ENCODE peak calls at places on chromosome 22, in nine cellular contexts. L is fibroblast of lung, N is lower lobe of right lung, W is fibroblast of mammary gland, E is AG10803, B is K562, C is tibial nerve, V is thoracic aorta, O is sigmoid colon. U is an unnamed sample.

GRCh38 chr22:22687638-22688500 is 43.5 kb downstream of the GGTLC2 start:
- DNase-seq in L (peak; percentile 72), N (no peak), W (peak; percentile 71), E (peak; percentile 57), B (peak; percentile 92), C (peak; percentile 75), V (no peak), O (no peak), U (peak; percentile 53)

GRCh38 chr22:33496112-33496511 is 424.2 kb downstream of the LARGE1 start:
- DNase-seq in L (no peak), N (no peak), W (no peak), E (no peak), B (no peak), C (no peak), V (no peak), O (no peak), U (no peak)

GRCh38 chr22:26529345-26529744 is 17.1 kb upstream of the TFIP11 start:
- DNase-seq in L (peak; percentile 71), N (no peak), W (peak; percentile 62), E (peak; percentile 43), B (no peak), C (no peak), V (no peak), O (no peak), U (peak; percentile 79)

GRCh38 chr22:22752556-22753477 is 108.4 kb downstream of the GGTLC2 start:
- DNase-seq in L (peak; percentile 88), N (no peak), W (peak; percentile 95), E (peak; percentile 76), B (peak; percentile 65), C (peak; percentile 51), V (no peak), O (no peak), U (peak; percentile 52)

GRCh38 chr22:30183861-30184278 is 62.7 kb downstream of the LIF start:
- DNase-seq in L (peak; percentile 11), N (no peak), W (no peak), E (peak; percentile 53), B (peak; percentile 29), C (no peak), V (no peak), O (no peak), U (no peak)

GRCh38 chr22:48065852-48066251 is 1303.4 kb downstream of the TBC1D22A start:
- DNase-seq in L (no peak), N (no peak), W (no peak), E (no peak), B (no peak), C (no peak), V (no peak), O (peak; percentile 48), U (no peak)

GRCh38 chr22:17744430-17744829 is 29.8 kb downstream of the BID start:
- DNase-seq in L (no peak), N (no peak), W (no peak), E (no peak), B (no peak), C (no peak), V (no peak), O (no peak), U (no peak)

GRCh38 chr22:41862160-41862529 is 29.2 kb downstream of the SREBF2 start:
- DNase-seq in L (peak; percentile 37), N (no peak), W (peak; percentile 30), E (no peak), B (no peak), C (no peak), V (no peak), O (no peak), U (no peak)

GRCh38 chr22:47813661-47814060 is 1051.2 kb downstream of the TBC1D22A start:
- DNase-seq in L (no peak), N (no peak), W (no peak), E (no peak), B (no peak), C (no peak), V (no peak), O (no peak), U (no peak)

GRCh38 chr22:29427176-29427760 is 11.1 kb upstream of the RFPL1 start:
- DNase-seq in L (no peak), N (no peak), W (peak; percentile 5), E (no peak), B (no peak), C (no peak), V (no peak), O (no peak), U (no peak)

GRCh38 chr22:42544686-42545085 is 9.1 kb upstream of the SERHL2 start:
- DNase-seq in L (no peak), N (no peak), W (peak; percentile 30), E (no peak), B (no peak), C (no peak), V (no peak), O (no peak), U (no peak)

GRCh38 chr22:31497148-31497938 is 1.0 kb downstream of the SFI1 start:
- DNase-seq in L (no peak), N (no peak), W (no peak), E (no peak), B (no peak), C (no peak), V (no peak), O (no peak), U (no peak)

GRCh38 chr22:22565991-22566390 is 6.9 kb upstream of the PRAME start:
- DNase-seq in L (peak; percentile 76), N (no peak), W (peak; percentile 81), E (no peak), B (no peak), C (no peak), V (no peak), O (no peak), U (peak; percentile 44)

GRCh38 chr22:45503816-45504702 is 1.4 kb downstream of the FBLN1 start:
- DNase-seq in L (peak; percentile 63), N (peak; percentile 38), W (peak; percentile 69), E (peak; percentile 57), B (no peak), C (no peak), V (no peak), O (no peak), U (no peak)

GRCh38 chr22:22369962-22370265 is 125.3 kb downstream of the VPREB1 start:
- DNase-seq in L (no peak), N (no peak), W (no peak), E (no peak), B (no peak), C (peak; percentile 41), V (no peak), O (no peak), U (no peak)

GRCh38 chr22:31983911-31984661 is 39.8 kb downstream of the YWHAH start:
- DNase-seq in L (no peak), N (no peak), W (no peak), E (no peak), B (no peak), C (no peak), V (no peak), O (peak; percentile 36), U (peak; percentile 10)

GRCh38 chr22:23754220-23754919 is at the start of gene VPREB3:
- DNase-seq in L (no peak), N (no peak), W (no peak), E (no peak), B (no peak), C (no peak), V (no peak), O (no peak), U (no peak)

GRCh38 chr22:23752750-23753149 is 1.5 kb downstream of the VPREB3 start:
- DNase-seq in L (no peak), N (no peak), W (no peak), E (no peak), B (no peak), C (no peak), V (no peak), O (no peak), U (no peak)

GRCh38 chr22:23752090-23752691 is 1.3 kb upstream of the ZNF70 start:
- DNase-seq in L (no peak), N (no peak), W (no peak), E (no peak), B (no peak), C (no peak), V (no peak), O (no peak), U (no peak)

GRCh38 chr22:23754980-23755636 is 883 bp upstream of the VPREB3 start:
- DNase-seq in L (no peak), N (no peak), W (no peak), E (no peak), B (no peak), C (no peak), V (no peak), O (no peak), U (no peak)

DNA sequence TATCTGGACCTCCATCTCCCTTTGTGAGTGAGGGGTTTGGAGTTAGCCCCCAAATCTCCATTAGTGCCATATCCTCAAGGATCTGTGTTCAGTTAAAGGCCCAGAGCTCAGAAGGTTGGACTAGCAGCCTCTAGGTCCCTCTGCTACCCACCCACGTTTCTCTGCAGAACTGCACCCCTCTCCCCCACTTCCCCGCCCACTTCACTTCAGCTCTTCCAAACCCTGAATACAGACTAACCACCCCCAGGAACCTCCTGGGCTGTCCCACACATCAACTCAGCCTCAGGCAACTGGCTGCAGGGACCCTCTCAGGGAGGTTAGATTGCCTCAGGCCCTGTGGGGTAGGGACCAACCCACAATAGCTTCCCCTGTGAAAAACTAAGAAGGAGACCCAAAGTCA is 854 bp downstream of the VPREB3 start:
- DNase-seq in L (no peak), N (no peak), W (no peak), E (no peak), B (no peak), C (no peak), V (no peak), O (no peak), U (no peak)
- H3K4me3 ChIP-seq in L (no peak overlapping the region), N (no peak overlapping the region), W (no peak overlapping the region), E (no peak overlapping the region), B (no peak overlapping the region), C (no peak overlapping the region), V (no peak overlapping the region), O (no peak overlapping the region), U (no peak overlapping the region)

GRCh38 chr22:49457146-49457545 is 370.5 kb downstream of the BRD1 start:
- DNase-seq in L (no peak), N (no peak), W (no peak), E (no peak), B (no peak), C (no peak), V (no peak), O (no peak), U (no peak)
- H3K4me3 ChIP-seq in L (no peak overlapping the region), N (no peak overlapping the region), W (no peak overlapping the region), E (no peak overlapping the region), B (no peak overlapping the region), C (no peak overlapping the region), V (no peak overlapping the region), O (no peak overlapping the region), U (no peak overlapping the region)

DNA sequence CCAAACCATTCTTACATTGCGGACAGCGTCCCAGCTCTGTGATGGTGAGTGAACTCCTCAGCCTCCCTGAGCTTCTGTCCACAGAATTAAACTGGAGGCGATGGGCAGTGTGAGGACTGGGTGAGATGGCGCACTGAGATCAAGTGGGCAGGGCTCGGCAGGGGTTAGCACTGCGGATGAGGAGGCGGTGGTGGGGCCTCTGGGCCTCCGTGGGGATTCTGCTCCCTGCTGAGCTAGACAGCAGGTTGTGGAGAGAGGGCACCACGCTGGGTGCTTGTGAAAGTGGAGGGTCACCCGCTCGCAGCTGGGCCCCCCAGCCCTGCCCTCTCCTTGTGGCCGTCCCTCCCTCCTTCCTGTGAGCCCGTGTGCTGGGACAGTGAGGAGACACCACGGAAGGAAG is 25.6 kb upstream of the PARVG start:
- DNase-seq in L (no peak), N (no peak), W (no peak), E (no peak), B (no peak), C (no peak), V (no peak), O (no peak), U (no peak)
- H3K4me3 ChIP-seq in L (no peak overlapping the region), N (no peak overlapping the region), W (no peak overlapping the region), E (no peak overlapping the region), B (no peak overlapping the region), C (no peak overlapping the region), V (no peak overlapping the region), O (no peak overlapping the region), U (no peak overlapping the region)

GRCh38 chr22:19619144-19620009 is 94.9 kb upstream of the SEPTIN5 start:
- DNase-seq in L (no peak), N (no peak), W (no peak), E (no peak), B (no peak), C (no peak), V (no peak), O (no peak), U (no peak)
- H3K4me3 ChIP-seq in L (no peak overlapping the region), N (no peak overlapping the region), W (no peak overlapping the region), E (no peak overlapping the region), B (no peak overlapping the region), C (no peak overlapping the region), V (no peak overlapping the region), O (no peak overlapping the region), U (no peak overlapping the region)

U was measured in bronchial epithelial cell.